ENCODE peak calls at places on chromosome X, in five cellular contexts. Q is mammary epithelial cell, F is keratinocyte, N is esophagus muscularis mucosa, M is upper lobe of right lung. O is an unnamed sample.
A peak's percentile ranks its signal among the peaks of the same experiment; 100 is the strongest.

GRCh38 chrX:117510453-117510852 is 606.2 kb downstream of the KLHL13 start:
- DNase-seq in M (no peak), Q (no peak), F (no peak), N (no peak), O (no peak)

GRCh38 chrX:103488332-103488731 is 31.0 kb downstream of the RAB40A start:
- DNase-seq in Q (no peak), N (no peak), M (no peak), F (no peak), O (no peak)

GRCh38 chrX:134548257-134548732 is 88.3 kb downstream of the HPRT1 start:
- DNase-seq in N (no peak), M (no peak), F (no peak), Q (no peak), O (no peak)

GRCh38 chrX:68938244-68939004 is 109.6 kb downstream of the EFNB1 start:
- DNase-seq in Q (no peak), N (no peak), M (no peak), F (no peak), O (peak; percentile 4)

GRCh38 chrX:74593593-74593992 is 20.8 kb downstream of the RLIM start:
- DNase-seq in M (no peak), F (no peak), N (no peak), Q (no peak), O (no peak)

GRCh38 chrX:10574663-10575062 is 45.7 kb downstream of the MID1 start:
- DNase-seq in F (no peak), M (no peak), Q (peak; percentile 57), N (no peak), O (no peak)

GRCh38 chrX:74550295-74550802 is 64.1 kb downstream of the RLIM start:
- DNase-seq in M (peak; percentile 90), F (no peak), N (peak; percentile 94), Q (peak; percentile 53), O (peak; percentile 88)

GRCh38 chrX:44675364-44676024 is 132.8 kb upstream of the FUNDC1 start:
- DNase-seq in M (no peak), N (peak; percentile 90), F (peak; percentile 75), Q (peak; percentile 98), O (no peak)

GRCh38 chrX:137187540-137187939 is 153.7 kb upstream of the GPR101 start:
- DNase-seq in M (no peak), F (no peak), Q (no peak), N (no peak), O (no peak)

GRCh38 chrX:151902813-151903591 is 9.7 kb upstream of the MAGEA4 start:
- DNase-seq in M (no peak), F (peak; percentile 17), Q (peak; percentile 71), N (no peak), O (peak; percentile 28)

DNA sequence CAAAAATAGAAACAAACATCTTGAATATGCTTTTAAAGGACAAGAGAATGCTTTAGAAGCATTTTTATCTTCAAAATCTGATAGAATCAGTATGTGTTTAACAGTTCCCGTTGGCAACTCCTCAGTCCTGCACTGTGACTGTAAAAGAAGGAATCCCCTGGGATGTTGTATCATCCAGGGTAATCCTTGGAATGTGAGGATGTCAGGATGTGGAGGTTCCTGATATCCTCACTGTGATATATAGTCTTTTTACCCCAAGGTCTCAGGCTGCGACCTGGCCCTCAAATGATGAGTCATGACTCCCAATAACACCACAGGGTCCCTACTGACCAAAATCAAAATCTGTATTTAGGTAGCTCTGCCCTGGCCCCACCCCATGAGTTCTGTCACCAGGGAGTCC is 53.2 kb downstream of the PTCHD1 start:
- DNase-seq in N (no peak), Q (no peak), F (no peak), M (no peak), O (no peak)
- H3K27me3 ChIP-seq in N (no peaks in the 10 kb centered on the region), Q (peaks cover 12% of the 10 kb centered on the region), F (no peaks in the 10 kb centered on the region), M (no peaks in the 10 kb centered on the region), O (no peaks in the 10 kb centered on the region)

GRCh38 chrX:155888139-155888538 is 7.0 kb downstream of the VAMP7 start:
- DNase-seq in N (no peak), M (no peak), Q (peak; percentile 53), F (peak; percentile 57), O (no peak)
- H3K4me3 ChIP-seq in N (no peak overlapping the region), M (no peak overlapping the region), Q (no peak overlapping the region), F (no peak overlapping the region), O (no peak overlapping the region)

GRCh38 chrX:24025741-24026402 is 1.1 kb downstream of the KLHL15 start:
- DNase-seq in Q (peak; percentile 24), M (no peak), N (no peak), F (no peak), O (no peak)
- H3K27me3 ChIP-seq in Q (no peaks in the 10 kb centered on the region), M (no peaks in the 10 kb centered on the region), N (no peaks in the 10 kb centered on the region), F (no peaks in the 10 kb centered on the region), O (no peaks in the 10 kb centered on the region)

GRCh38 chrX:41110801-41111625 is 25.8 kb downstream of the USP9X start:
- DNase-seq in Q (no peak), F (no peak), N (no peak), M (no peak), O (no peak)
- H3K4me3 ChIP-seq in Q (no peak overlapping the region), F (no peak overlapping the region), N (no peak overlapping the region), M (no peak overlapping the region), O (no peak overlapping the region)

GRCh38 chrX:48909703-48910102 is 1.7 kb downstream of the SLC35A2 start:
- DNase-seq in Q (no peak), M (no peak), N (no peak), F (no peak), O (no peak)

GRCh38 chrX:48910926-48911406 is 480 bp downstream of the SLC35A2 start:
- DNase-seq in Q (no peak), N (no peak), M (no peak), F (no peak), O (no peak)

GRCh38 chrX:48911407-48912182 is at the start of gene SLC35A2:
- DNase-seq in M (peak; percentile 90), Q (peak; percentile 80), F (no peak), N (no peak), O (peak; percentile 89)

GRCh38 chrX:48905090-48905790 is 6.2 kb downstream of the SLC35A2 start:
- DNase-seq in Q (no peak), F (no peak), N (no peak), M (no peak), O (no peak)

GRCh38 chrX:48908600-48908999 is 2.8 kb downstream of the SLC35A2 start:
- DNase-seq in Q (no peak), M (no peak), F (no peak), N (no peak), O (no peak)
- H3K27me3 ChIP-seq in Q (no peaks in the 10 kb centered on the region), M (no peaks in the 10 kb centered on the region), F (no peaks in the 10 kb centered on the region), N (no peaks in the 10 kb centered on the region), O (no peaks in the 10 kb centered on the region)

DNA sequence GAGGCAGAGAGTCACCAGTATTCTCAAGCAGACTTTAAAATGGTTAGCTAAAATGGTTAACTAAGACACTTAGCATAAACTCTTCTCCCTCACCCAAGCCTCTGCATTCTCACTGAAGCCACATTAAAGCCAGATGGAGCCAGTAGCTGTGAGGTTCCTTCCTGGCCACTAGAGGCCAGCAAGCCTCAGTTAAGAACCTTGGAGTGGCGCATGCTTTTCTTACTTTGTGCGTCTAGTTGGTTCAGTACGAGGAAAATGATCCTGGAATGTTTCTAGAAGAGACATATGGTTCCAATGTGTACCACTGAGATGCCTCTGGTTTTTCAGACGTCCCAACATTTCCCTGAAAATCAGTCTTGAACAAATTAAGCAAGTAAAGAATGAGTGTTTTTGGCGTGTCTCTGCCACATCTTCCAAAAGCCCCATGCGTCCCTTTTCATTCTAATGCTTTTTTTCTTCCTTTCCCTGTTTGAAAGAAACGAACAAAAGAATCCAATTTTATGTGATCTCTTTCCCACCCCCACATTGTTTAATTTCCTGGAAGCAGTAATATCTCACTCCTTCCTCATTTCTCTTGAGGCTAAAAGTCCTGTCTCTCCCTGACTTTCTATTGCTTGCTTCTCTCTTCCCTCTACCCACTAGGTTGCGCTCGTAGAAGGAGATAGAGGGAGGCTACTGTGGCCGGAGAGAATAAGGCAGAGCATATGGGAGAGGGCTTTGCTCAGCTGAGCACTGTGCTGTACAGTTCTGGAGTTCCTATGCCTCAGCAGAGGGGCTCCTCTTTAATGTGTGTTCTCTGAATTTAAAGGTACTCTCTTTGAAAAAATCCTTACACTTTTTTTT is 82.9 kb upstream of the TAB3 start:
- DNase-seq in N (no peak), M (no peak), F (no peak), Q (peak; percentile 37), O (peak; percentile 17)
- H3K4me3 ChIP-seq in N (peak overlapping the region; percentile 22), M (peak overlapping the region; percentile 26), F (peak overlapping the region; percentile 0), Q (no peak overlapping the region), O (no peak overlapping the region)

GRCh38 chrX:132837971-132838370 is 120.5 kb downstream of the HS6ST2 start:
- DNase-seq in N (no peak), M (no peak), F (no peak), Q (no peak), O (peak; percentile 65)
- H3K27me3 ChIP-seq in N (no peaks in the 10 kb centered on the region), M (no peaks in the 10 kb centered on the region), F (no peaks in the 10 kb centered on the region), Q (peaks cover 2% of the 10 kb centered on the region), O (no peaks in the 10 kb centered on the region)

GRCh38 chrX:78886550-78886949 is 58.6 kb upstream of the P2RY10 start:
- DNase-seq in M (no peak), Q (no peak), F (no peak), N (no peak), O (no peak)
- H3K4me3 ChIP-seq in M (no peak overlapping the region), Q (no peak overlapping the region), F (no peak overlapping the region), N (no peak overlapping the region), O (no peak overlapping the region)

DNA sequence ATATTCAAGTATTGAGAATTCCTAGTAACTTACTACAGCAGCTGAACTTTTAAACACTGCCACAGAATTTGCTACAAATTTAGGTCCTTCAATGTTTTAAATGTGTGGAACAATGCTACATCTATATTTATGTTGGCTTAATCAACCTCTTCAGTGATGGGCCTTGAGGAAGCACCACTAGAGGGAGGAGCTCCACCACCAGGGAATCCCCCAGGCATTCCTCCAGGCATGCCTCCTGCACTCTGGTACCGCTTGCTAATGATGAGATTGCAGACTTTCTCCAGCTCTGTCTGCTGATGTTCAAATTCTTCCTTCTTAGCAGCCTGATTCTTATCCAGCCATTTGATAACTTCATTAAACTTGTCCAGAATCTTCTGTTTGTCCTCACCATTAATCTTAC is 190.8 kb downstream of the HTR2C start:
- DNase-seq in M (no peak), N (no peak), F (no peak), Q (no peak), O (no peak)
- H3K27me3 ChIP-seq in M (no peaks in the 10 kb centered on the region), N (no peaks in the 10 kb centered on the region), F (no peaks in the 10 kb centered on the region), Q (peaks cover 1% of the 10 kb centered on the region), O (no peaks in the 10 kb centered on the region)

O was measured in transverse colon.